ENCODE peak calls at places on chromosomes 1 and 21, in four cellular contexts. Q is progenitor cell of endocrine pancreas, R is MCF 10A, Y is sigmoid colon. X is an unnamed sample.

GRCh38 chr1:172609528-172609927 is 49.4 kb upstream of the FASLG start:
- DNase-seq in Y (no peak), Q (no peak), R (peak), X (no peak)

GRCh38 chr1:28456078-28456477 is 49.8 kb upstream of the RCC1 start:
- DNase-seq in Y (no peak), Q (no peak), R (peak), X (no peak)

GRCh38 chr1:226046240-226046639 is 16.3 kb upstream of the H3-3A start:
- DNase-seq in Q (no peak), R (peak), Y (no peak), X (no peak)

GRCh38 chr1:29361686-29362085 is 125.4 kb downstream of the PTPRU start:
- DNase-seq in Y (no peak), Q (no peak), R (no peak), X (no peak)

GRCh38 chr1:184627012-184627351 is 127.7 kb downstream of the EDEM3 start:
- DNase-seq in Q (no peak), Y (no peak), R (peak), X (no peak)

GRCh38 chr1:174258148-174258550 is 98.8 kb downstream of the RABGAP1L start:
- DNase-seq in R (peak), Q (no peak), Y (no peak), X (peak)

GRCh38 chr1:36525166-36525565 is 42.5 kb upstream of the CSF3R start:
- DNase-seq in Q (no peak), Y (peak), R (no peak), X (no peak)

GRCh38 chr1:103582493-103582892 is 11.1 kb downstream of the AMY2B start:
- DNase-seq in Q (no peak), R (no peak), Y (no peak), X (no peak)

GRCh38 chr1:209603877-209604276 is 20.4 kb downstream of the CAMK1G start:
- DNase-seq in Q (no peak), R (no peak), Y (no peak), X (no peak)

GRCh38 chr1:161159915-161160248 is 582 bp downstream of the USP21 start:
- DNase-seq in R (no peak), Y (no peak), Q (no peak), X (no peak)

GRCh38 chr1:172351347-172351746 is 69.1 kb upstream of the C1orf105 start:
- DNase-seq in Y (no peak), R (no peak), Q (no peak), X (no peak)

GRCh38 chr1:235617808-235618207 is 31.8 kb downstream of the GNG4 start:
- DNase-seq in Q (no peak), Y (no peak), R (no peak), X (no peak)

GRCh38 chr1:4253918-4254317 is 353.8 kb upstream of the C1orf174 start:
- DNase-seq in R (no peak), Q (no peak), Y (no peak), X (no peak)

GRCh38 chr1:66711420-66711819 is 40.8 kb upstream of the DYNLT5 start:
- DNase-seq in Q (no peak), Y (no peak), R (peak), X (no peak)

GRCh38 chr1:165570078-165570477 is 26.3 kb downstream of the LRRC52 start:
- DNase-seq in Y (no peak), R (no peak), Q (no peak), X (no peak)

GRCh38 chr1:110393691-110394564 is 3.1 kb upstream of the SLC16A4 start:
- DNase-seq in R (peak), Y (no peak), Q (no peak), X (no peak)

GRCh38 chr1:89322402-89322801 is 41.5 kb upstream of the GBP6 start:
- DNase-seq in Y (no peak), Q (no peak), R (no peak), X (no peak)

GRCh38 chr1:116168277-116169032 is 57.3 kb downstream of the MAB21L3 start:
- DNase-seq in Y (peak), Q (peak), R (peak), X (peak)

GRCh38 chr1:6171546-6172124 is 8.5 kb downstream of the CHD5 start:
- DNase-seq in Q (no peak), Y (no peak), R (peak), X (peak)
- TF ChIP-seq CTCF in Q (peak), Y (no peak), R (peak), X (no peak)

GRCh38 chr1:40531381-40532061 is at the start of gene ZNF684:
- DNase-seq in Q (peak), R (peak), Y (peak), X (peak)

GRCh38 chr1:40534589-40534988 is 3.2 kb downstream of the ZNF684 start:
- DNase-seq in Q (no peak), Y (no peak), R (no peak), X (no peak)

GRCh38 chr1:40532062-40532389 is 589 bp downstream of the ZNF684 start:
- DNase-seq in Y (no peak), Q (no peak), R (no peak), X (no peak)

GRCh38 chr1:40530735-40531380 is 579 bp upstream of the ZNF684 start:
- DNase-seq in Y (no peak), R (no peak), Q (no peak), X (no peak)

DNA sequence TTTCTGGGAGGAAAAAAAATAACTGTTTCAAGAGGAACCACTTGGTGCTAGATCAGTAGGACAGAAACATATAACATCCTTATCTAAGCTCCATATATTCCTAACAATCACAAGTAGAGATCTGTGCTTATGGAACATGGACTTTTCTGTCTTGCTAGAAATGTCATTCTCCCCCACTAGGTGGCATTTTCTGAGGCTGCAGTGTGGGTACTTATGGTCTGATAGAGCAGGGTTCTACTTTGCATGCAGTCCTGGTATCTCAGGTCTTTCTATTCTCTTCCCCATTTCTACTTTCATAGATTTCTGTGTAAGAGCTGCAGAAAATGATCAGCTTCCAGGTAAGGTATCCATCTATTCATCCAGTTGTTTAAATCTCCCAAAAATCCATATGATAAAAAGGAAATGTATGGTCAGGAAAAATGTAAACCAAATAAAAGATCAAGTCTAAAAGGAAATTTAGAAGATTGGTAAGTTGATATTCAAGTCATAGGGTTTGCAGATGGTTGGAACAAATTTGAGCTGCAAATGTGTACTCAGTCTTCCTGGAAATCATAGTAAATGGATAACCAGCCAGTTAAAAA is 1.5 kb downstream of the ZNF684 start:
- DNase-seq in Q (no peak), Y (no peak), R (peak), X (no peak)
- TF ChIP-seq CTCF in Q (peak), Y (peak), R (peak), X (peak)

DNA sequence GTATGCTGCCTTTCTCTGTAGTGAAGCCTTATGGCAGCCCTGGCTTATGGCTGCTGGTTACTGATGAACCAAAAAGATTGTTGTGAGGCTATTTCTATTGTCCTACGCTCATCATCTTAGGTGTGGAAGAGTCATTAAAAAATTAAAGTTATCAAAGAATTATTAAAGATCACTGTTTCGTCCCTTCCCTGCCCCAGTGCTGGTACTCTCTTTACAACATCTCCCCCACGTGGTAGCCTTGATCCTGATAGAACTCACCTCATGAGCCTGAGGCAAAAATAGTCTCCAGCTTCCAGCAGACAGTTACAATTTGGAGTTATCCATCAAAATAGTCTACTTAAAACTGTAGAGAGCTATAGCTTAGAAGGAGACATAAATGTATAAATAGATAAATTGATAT is 201.5 kb downstream of the S1PR1 start:
- DNase-seq in Q (no peak), R (peak), Y (no peak), X (no peak)
- TF ChIP-seq CTCF in Q (peak), R (peak), Y (no peak), X (no peak)

GRCh38 chr21:44800971-44801467 is 601 bp downstream of the UBE2G2 start:
- DNase-seq in R (peak), Y (no peak), Q (no peak), X (no peak)
- TF ChIP-seq CTCF in R (peak), Y (no peak), Q (peak), X (no peak)

GRCh38 chr1:40371707-40372258 is 1.7 kb upstream of the SMAP2 start:
- DNase-seq in Q (no peak), R (no peak), Y (no peak), X (no peak)

GRCh38 chr1:40372658-40373322 is 737 bp upstream of the SMAP2 start:
- DNase-seq in Y (no peak), Q (no peak), R (peak), X (no peak)

GRCh38 chr1:40377512-40377911 is 4.0 kb downstream of the SMAP2 start:
- DNase-seq in Q (no peak), R (no peak), Y (no peak), X (no peak)

DNA sequence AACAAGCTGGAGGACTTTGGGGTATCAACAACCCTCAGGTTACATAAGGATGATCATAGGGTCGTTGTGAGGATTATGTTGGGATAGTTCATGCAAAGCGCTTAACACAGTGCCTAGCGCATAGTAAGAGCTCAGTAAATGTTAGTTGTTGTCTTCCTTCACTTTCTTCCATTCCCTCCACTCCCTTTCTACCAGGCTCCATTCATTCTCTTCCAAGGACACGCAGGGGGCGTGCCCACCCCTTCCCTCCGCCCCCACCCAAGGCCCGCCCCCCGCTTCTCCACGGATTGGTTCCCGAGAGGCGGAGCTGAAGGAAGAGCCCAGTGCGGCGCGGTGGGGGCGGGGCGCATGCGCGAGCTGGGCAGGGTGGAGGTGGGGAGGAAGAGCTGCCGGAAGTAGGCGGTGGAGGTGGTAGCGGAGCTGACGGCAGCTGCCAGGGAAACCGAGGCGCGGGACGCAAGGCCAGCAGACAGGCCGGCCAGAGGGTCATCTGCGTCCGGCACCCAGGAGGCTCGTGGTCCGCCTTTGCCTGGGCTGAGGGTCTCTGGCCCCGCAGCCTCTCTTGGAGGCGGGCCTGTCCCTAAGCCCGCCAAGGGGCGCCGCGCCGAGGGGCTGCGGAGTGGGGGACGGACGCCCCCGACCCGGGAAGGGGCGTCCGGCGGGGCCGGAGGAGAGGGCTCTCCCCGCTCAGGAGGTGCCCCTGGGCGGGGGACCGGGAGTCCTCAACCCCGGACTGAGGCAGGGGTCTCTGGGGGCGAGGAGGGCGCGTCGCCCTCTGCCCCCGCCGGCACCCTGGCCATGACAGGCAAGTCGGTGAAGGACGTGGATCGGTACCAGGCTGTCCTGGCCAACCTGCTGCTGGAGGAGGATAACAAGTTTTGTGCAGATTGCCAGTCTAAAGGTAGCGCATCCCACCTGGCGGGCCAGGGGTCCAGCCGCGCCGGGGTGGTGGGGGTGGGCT is at the start of gene SMAP2:
- DNase-seq in R (peak), Q (peak), Y (peak), X (peak)
- TF ChIP-seq CTCF in R (no peak), Q (no peak), Y (no peak), X (no peak)

GRCh38 chr1:228225165-228225710 is 17.4 kb downstream of the OBSCN start:
- DNase-seq in Q (no peak), Y (no peak), R (no peak), X (no peak)

GRCh38 chr1:228225740-228226139 is 17.9 kb downstream of the OBSCN start:
- DNase-seq in Y (no peak), R (no peak), Q (no peak), X (no peak)

GRCh38 chr1:228226141-228226874 is 18.5 kb downstream of the OBSCN start:
- DNase-seq in Q (no peak), R (no peak), Y (no peak), X (no peak)

GRCh38 chr1:228228601-228229074 is 20.8 kb downstream of the OBSCN start:
- DNase-seq in R (peak), Q (no peak), Y (no peak), X (no peak)

GRCh38 chr1:228226956-228227791 is 19.3 kb downstream of the OBSCN start:
- DNase-seq in R (peak), Y (no peak), Q (no peak), X (no peak)
- TF ChIP-seq CTCF in R (peak), Y (no peak), Q (no peak), X (peak)

X was measured in glutamatergic neuron.